ENCODE peak calls at places on chromosomes 6 and 20, in six cellular contexts. S is left ventricle myocardium superior, J is endothelial cell, U is mammary epithelial cell, Q is amniotic stem cell, E is lung microvascular endothelial cell. I is an unnamed sample.

GRCh38 chr6:170163405-170164170 is 127.3 kb downstream of the DLL1 start:
- DNase-seq in S (no peak), J (no peak), U (no peak), Q (no peak), E (no peak), I (no peak)

GRCh38 chr6:51139841-51140462 is 321.3 kb downstream of the TFAP2B start:
- DNase-seq in S (no peak), J (no peak), U (no peak), Q (no peak), E (no peak), I (no peak)

GRCh38 chr6:1885576-1886003 is 275.9 kb downstream of the FOXC1 start:
- DNase-seq in S (no peak), J (no peak), U (no peak), Q (no peak), E (no peak), I (no peak)

GRCh38 chr6:106324726-106325335 is 729 bp downstream of the ATG5 start:
- DNase-seq in S (no peak), J (no peak), U (no peak), Q (no peak), E (no peak), I (no peak)

GRCh38 chr6:166341464-166341863 is 881 bp downstream of the SFT2D1 start:
- DNase-seq in S (no peak), J (no peak), U (no peak), Q (no peak), E (no peak), I (no peak)

GRCh38 chr6:157019115-157019628 is 242.0 kb downstream of the ARID1B start:
- DNase-seq in S (no peak), J (no peak), U (no peak), Q (no peak), E (no peak), I (no peak)

GRCh38 chr6:120077489-120077888 is 727.9 kb upstream of the MAN1A1 start:
- DNase-seq in S (no peak), J (peak), U (peak), Q (no peak), E (no peak), I (no peak)

GRCh38 chr20:51428451-51429143 is 113.9 kb downstream of the NFATC2 start:
- DNase-seq in S (peak), J (peak), U (no peak), Q (peak), E (no peak), I (no peak)

GRCh38 chr20:16265334-16265733 is 307.9 kb downstream of the KIF16B start:
- DNase-seq in S (no peak), J (no peak), U (no peak), Q (no peak), E (no peak), I (no peak)